ENCODE peak calls at places on chromosomes 12 and 14, in eight cellular contexts. G is transverse colon; B is psoas muscle; X is K562; V is AG04450; L is GM23338; Z is dorsolateral prefrontal cortex; O is CD4-positive, alpha-beta T cell. N is an unnamed sample.
A peak's percentile ranks its signal among the peaks of the same experiment; 100 is the strongest.

GRCh38 chr14:43795600-43796228 is 711.4 kb downstream of the FSCB start:
- DNase-seq in O (no peak), V (no peak), G (no peak), L (peak; percentile 47), Z (no peak), B (no peak), X (no peak), N (no peak)

GRCh38 chr14:35826952-35827416 is 846 bp downstream of the BRMS1L start:
- DNase-seq in O (no peak), L (no peak), X (no peak), G (no peak), Z (no peak), V (no peak), B (no peak), N (no peak)

GRCh38 chr12:57107456-57107855 is 3.7 kb downstream of the STAT6 start:
- DNase-seq in B (peak; percentile 30), G (no peak), Z (no peak), L (no peak), V (no peak), O (no peak), X (peak; percentile 25), N (no peak)

GRCh38 chr12:57756406-57757341 is 1.8 kb downstream of the MARCHF9 start:
- DNase-seq in V (no peak), L (peak; percentile 89), Z (no peak), B (peak; percentile 65), O (peak; percentile 61), G (peak; percentile 59), X (peak; percentile 73), N (peak; percentile 79)

GRCh38 chr12:29200586-29200985 is 51.5 kb downstream of the FAR2 start:
- DNase-seq in G (no peak), O (no peak), L (peak; percentile 6), Z (no peak), B (no peak), V (no peak), X (no peak), N (peak; percentile 13)

GRCh38 chr12:51011960-51012359 is 14.2 kb downstream of the SLC11A2 start:
- DNase-seq in G (no peak), O (no peak), Z (no peak), L (no peak), V (no peak), X (no peak), B (no peak), N (peak; percentile 57)

GRCh38 chr12:54384591-54385041 is at the start of gene ZNF385A:
- DNase-seq in V (no peak), G (no peak), O (no peak), X (no peak), Z (no peak), B (peak; percentile 63), L (no peak), N (peak; percentile 24)

GRCh38 chr12:104643093-104643646 is 186.4 kb downstream of the CHST11 start:
- DNase-seq in Z (no peak), O (no peak), G (no peak), L (no peak), X (no peak), B (no peak), V (no peak), N (no peak)

GRCh38 chr12:121925361-121925725 is 7.0 kb downstream of the CFAP251 start:
- DNase-seq in L (no peak), G (no peak), O (no peak), Z (no peak), V (no peak), X (no peak), B (no peak), N (no peak)

GRCh38 chr12:12734054-12734453 is 16.9 kb downstream of the CDKN1B start:
- DNase-seq in X (no peak), G (no peak), V (no peak), B (no peak), O (no peak), L (no peak), Z (no peak), N (no peak)

GRCh38 chr12:57498571-57498970 is 10.7 kb downstream of the MARS1 start:
- DNase-seq in G (no peak), O (no peak), X (no peak), V (no peak), Z (no peak), B (no peak), L (no peak), N (no peak)

GRCh38 chr12:12791756-12792346 is 6.4 kb downstream of the APOLD1 start:
- DNase-seq in X (no peak), O (no peak), V (no peak), G (no peak), L (peak; percentile 57), B (no peak), Z (no peak), N (peak; percentile 61)

GRCh38 chr12:48542300-48542928 is 17.0 kb downstream of the OR8S1 start:
- DNase-seq in X (peak; percentile 55), Z (no peak), B (no peak), L (peak; percentile 75), G (peak; percentile 53), V (no peak), O (peak; percentile 39), N (peak; percentile 20)

DNA sequence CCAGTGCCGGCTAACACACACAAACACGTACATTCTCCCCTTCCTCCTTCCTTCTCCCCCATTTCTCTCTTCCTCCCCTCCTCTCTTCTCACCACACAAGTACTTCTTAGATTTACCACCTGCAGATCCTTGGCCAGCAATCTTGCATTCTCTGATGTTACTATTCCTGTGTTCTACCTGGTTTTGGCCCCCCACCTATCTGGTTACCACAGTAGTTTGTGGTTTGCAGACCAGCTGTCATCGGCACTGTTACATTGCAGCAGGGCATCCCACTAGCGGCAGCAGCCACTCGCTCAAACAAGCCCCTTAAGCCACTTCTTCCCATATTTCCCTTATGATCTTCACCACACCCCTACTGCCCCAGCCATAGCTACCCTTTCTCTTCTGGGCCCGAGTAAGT is 3.9 kb downstream of the ABHD4 start:
- DNase-seq in X (no peak), O (no peak), L (no peak), Z (no peak), V (no peak), B (no peak), G (no peak), N (no peak)
- H3K27ac ChIP-seq in X (no peak overlapping the region), O (no peak overlapping the region), L (no peak overlapping the region), Z (no peak overlapping the region), V (peak overlapping the region; percentile 11), B (no peak overlapping the region), G (no peak overlapping the region), N (no peak overlapping the region)

GRCh38 chr14:24095196-24096068 is 1.3 kb downstream of the PCK2 start:
- DNase-seq in L (peak; percentile 80), G (peak; percentile 92), V (no peak), O (no peak), B (peak; percentile 70), Z (no peak), X (peak; percentile 79), N (peak; percentile 79)

GRCh38 chr14:24094839-24095195 is 706 bp downstream of the PCK2 start:
- DNase-seq in X (no peak), V (no peak), Z (no peak), G (no peak), O (no peak), B (no peak), L (peak; percentile 30), N (no peak)

GRCh38 chr14:24092110-24092959 is 1.8 kb upstream of the PCK2 start:
- DNase-seq in G (peak; percentile 43), X (no peak), V (no peak), B (no peak), O (no peak), L (no peak), Z (no peak), N (no peak)

GRCh38 chr14:24092960-24093900 is 881 bp upstream of the PCK2 start:
- DNase-seq in X (no peak), Z (no peak), L (no peak), O (no peak), G (peak; percentile 25), B (no peak), V (no peak), N (no peak)

DNA sequence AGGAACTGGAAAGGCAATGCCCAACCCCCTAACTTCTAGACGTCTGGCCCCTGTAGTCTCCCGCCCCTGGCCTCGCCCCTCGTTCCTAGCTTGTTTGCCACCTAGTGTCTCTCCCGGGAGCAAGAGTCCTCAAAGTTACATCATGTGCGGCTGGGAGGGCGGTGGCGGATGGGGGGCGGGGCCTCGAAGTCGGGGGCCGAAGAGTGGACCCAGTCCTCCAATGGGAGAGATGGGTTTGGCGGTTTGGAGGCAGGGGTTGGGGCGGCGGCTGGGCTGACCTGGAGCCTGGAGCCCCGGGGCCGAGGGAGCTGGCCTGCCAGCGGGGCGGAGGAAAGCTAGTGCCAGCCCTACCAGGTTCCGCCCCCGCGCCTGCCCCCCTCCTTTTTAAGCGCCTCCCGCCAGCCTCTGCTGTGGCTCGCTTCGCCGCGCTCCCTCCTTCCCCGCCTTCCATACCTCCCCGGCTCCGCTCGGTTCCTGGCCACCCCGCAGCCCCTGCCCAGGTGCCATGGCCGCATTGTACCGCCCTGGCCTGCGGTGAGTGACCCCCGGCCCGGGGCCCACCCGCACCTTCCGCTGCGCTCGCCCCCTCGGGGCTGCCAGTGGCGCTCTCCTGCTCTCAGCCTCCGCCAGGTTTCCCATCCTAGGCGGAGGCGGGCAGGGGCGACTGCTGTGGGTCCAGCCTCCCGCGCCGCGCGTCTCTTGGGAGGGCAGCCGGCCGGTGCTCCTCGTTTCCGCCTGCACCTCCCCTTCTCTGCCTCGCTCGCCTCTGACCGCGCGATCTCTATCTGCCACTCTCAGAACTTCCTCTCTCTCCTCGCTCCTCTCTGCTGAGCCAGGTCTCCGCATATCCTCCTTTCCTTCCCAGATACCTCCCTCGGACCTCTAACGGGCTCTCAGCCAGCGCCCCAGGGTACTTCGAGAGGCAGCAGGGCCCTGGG is at the start of gene PCK2:
- DNase-seq in Z (peak; percentile 67), O (peak; percentile 55), L (peak; percentile 98), G (peak; percentile 96), X (peak; percentile 96), B (peak; percentile 96), V (peak; percentile 73), N (peak; percentile 85)
- TF ChIP-seq CTCF in Z (peak; percentile 30), O (no peak), L (no peak), G (peak; percentile 45), X (no peak), B (no peak), V (no peak), N (no peak)

GRCh38 chr12:25433581-25434325 is 119.3 kb downstream of the LMNTD1 start:
- DNase-seq in X (no peak), V (no peak), Z (no peak), G (no peak), L (no peak), B (no peak), O (no peak), N (no peak)
- H3K27ac ChIP-seq in X (no peak overlapping the region), V (no peak overlapping the region), Z (no peak overlapping the region), G (peak overlapping the region; percentile 43), L (no peak overlapping the region), B (no peak overlapping the region), O (no peak overlapping the region), N (no peak overlapping the region)

GRCh38 chr12:65731771-65732170 is 92.5 kb upstream of the HMGA2 start:
- DNase-seq in O (no peak), G (no peak), Z (no peak), B (no peak), X (no peak), V (no peak), L (no peak), N (no peak)

GRCh38 chr12:65728913-65729793 is 95.1 kb upstream of the HMGA2 start:
- DNase-seq in O (no peak), X (no peak), V (no peak), Z (no peak), G (peak; percentile 8), B (no peak), L (peak; percentile 76), N (no peak)

GRCh38 chr12:65734226-65734625 is 90.1 kb upstream of the HMGA2 start:
- DNase-seq in L (no peak), V (no peak), Z (no peak), O (no peak), B (no peak), G (no peak), X (no peak), N (no peak)

GRCh38 chr12:65725376-65725775 is 98.9 kb upstream of the HMGA2 start:
- DNase-seq in V (no peak), G (no peak), O (no peak), Z (no peak), B (no peak), L (no peak), X (no peak), N (no peak)

GRCh38 chr12:65728348-65728912 is 95.9 kb upstream of the HMGA2 start:
- DNase-seq in L (no peak), V (no peak), G (no peak), Z (no peak), O (no peak), X (no peak), B (no peak), N (no peak)
- TF ChIP-seq CTCF in L (no peak), V (no peak), G (no peak), Z (no peak), O (no peak), X (no peak), B (no peak), N (no peak)